ENCODE peak calls at places on chromosome 7, in six cellular contexts. O is left ventricle myocardium inferior, H is fibroblast of mammary gland, C is A549, Q is cardiac fibroblast, E is Panc1. U is an unnamed sample.

GRCh38 chr7:113945018-113945938 is 26.5 kb upstream of the PPP1R3A start:
- DNase-seq in O (no peak), Q (no peak), H (no peak), E (no peak), C (no peak), U (no peak)

GRCh38 chr7:50450691-50451051 is 521 bp upstream of the FIGNL1 start:
- DNase-seq in C (peak; percentile 22), H (no peak), E (no peak), Q (no peak), O (peak; percentile 23), U (no peak)

GRCh38 chr7:68542831-68543230 is 1055.4 kb upstream of the AUTS2 start:
- DNase-seq in H (no peak), E (no peak), C (no peak), Q (no peak), O (no peak), U (no peak)

GRCh38 chr7:127911968-127912511 is 119.2 kb downstream of the LRRC4 start:
- DNase-seq in Q (no peak), E (no peak), H (no peak), C (no peak), O (no peak), U (no peak)

GRCh38 chr7:91082038-91082437 is 182.2 kb upstream of the FZD1 start:
- DNase-seq in H (peak; percentile 51), C (no peak), E (no peak), O (no peak), Q (peak; percentile 64), U (peak; percentile 62)

GRCh38 chr7:95847061-95847460 is 74.7 kb downstream of the DYNC1I1 start:
- DNase-seq in O (no peak), Q (no peak), C (no peak), E (no peak), H (no peak), U (no peak)

GRCh38 chr7:99104631-99105030 is 39.3 kb downstream of the SMURF1 start:
- DNase-seq in E (no peak), C (no peak), O (no peak), Q (no peak), H (no peak), U (no peak)

GRCh38 chr7:100867040-100867795 is at the start of gene TRIP6:
- DNase-seq in Q (peak; percentile 95), O (peak; percentile 88), E (no peak), H (peak; percentile 94), C (peak; percentile 79), U (peak; percentile 93)

GRCh38 chr7:121547341-121548092 is 151.4 kb upstream of the FAM3C start:
- DNase-seq in C (peak; percentile 66), H (peak; percentile 77), Q (peak; percentile 84), O (no peak), E (no peak), U (peak; percentile 79)

GRCh38 chr7:139930286-139930965 is 101.4 kb downstream of the TBXAS1 start:
- DNase-seq in O (no peak), Q (peak; percentile 26), H (no peak), E (no peak), C (no peak), U (peak; percentile 36)

GRCh38 chr7:135414850-135415439 is 95.0 kb downstream of the CNOT4 start:
- DNase-seq in Q (peak; percentile 80), C (peak; percentile 83), O (no peak), E (peak; percentile 45), H (peak; percentile 75), U (peak; percentile 76)

GRCh38 chr7:128415217-128415785 is 5.5 kb upstream of the IMPDH1 start:
- DNase-seq in E (no peak), Q (no peak), O (no peak), C (no peak), H (no peak), U (no peak)

GRCh38 chr7:26653430-26653911 is 210.9 kb downstream of the SKAP2 start:
- DNase-seq in C (no peak), H (peak; percentile 7), O (no peak), Q (peak; percentile 5), E (no peak), U (no peak)

GRCh38 chr7:150514748-150515222 is at the start of gene GIMAP7:
- DNase-seq in C (no peak), E (no peak), O (no peak), H (no peak), Q (no peak), U (no peak)

GRCh38 chr7:70619130-70619529 is 512.8 kb upstream of the GALNT17 start:
- DNase-seq in O (no peak), E (no peak), H (no peak), C (no peak), Q (no peak), U (no peak)

GRCh38 chr7:5237286-5237685 is 45.5 kb upstream of the SLC29A4 start:
- DNase-seq in O (peak; percentile 81), C (no peak), H (peak; percentile 36), Q (peak; percentile 75), E (no peak), U (peak; percentile 67)

GRCh38 chr7:136086712-136087111 is 109.6 kb upstream of the MTPN start:
- DNase-seq in C (peak; percentile 76), O (no peak), E (peak; percentile 30), H (peak; percentile 86), Q (peak; percentile 94), U (peak; percentile 82)

GRCh38 chr7:28065308-28065707 is 115.3 kb downstream of the JAZF1 start:
- DNase-seq in E (no peak), Q (peak; percentile 64), H (peak; percentile 83), O (no peak), C (no peak), U (peak; percentile 95)

GRCh38 chr7:159024280-159024951 is 120.3 kb downstream of the VIPR2 start:
- DNase-seq in E (no peak), H (no peak), C (no peak), O (no peak), Q (no peak), U (no peak)

GRCh38 chr7:40268836-40269235 is 134.0 kb downstream of the SUGCT start:
- DNase-seq in E (no peak), C (no peak), H (no peak), O (no peak), Q (no peak), U (no peak)

GRCh38 chr7:129774359-129774758 is 162.8 kb downstream of the NRF1 start:
- DNase-seq in O (no peak), E (no peak), H (no peak), C (no peak), Q (no peak), U (no peak)
- TF ChIP-seq CTCF in O (no peak), E (no peak), H (no peak), C (no peak), Q (no peak), U (no peak)

GRCh38 chr7:37322831-37323230 is 125.8 kb downstream of the ELMO1 start:
- DNase-seq in H (no peak), O (no peak), Q (no peak), C (no peak), E (no peak), U (no peak)

GRCh38 chr7:37320140-37320839 is 128.4 kb downstream of the ELMO1 start:
- DNase-seq in H (no peak), E (no peak), C (peak; percentile 12), Q (no peak), O (no peak), U (no peak)

GRCh38 chr7:37320840-37321468 is 127.7 kb downstream of the ELMO1 start:
- DNase-seq in E (no peak), C (peak; percentile 25), Q (peak; percentile 6), H (peak; percentile 5), O (no peak), U (no peak)

GRCh38 chr7:37315752-37316711 is 132.6 kb downstream of the ELMO1 start:
- DNase-seq in E (no peak), H (peak; percentile 11), Q (peak; percentile 16), C (no peak), O (no peak), U (peak; percentile 5)

DNA sequence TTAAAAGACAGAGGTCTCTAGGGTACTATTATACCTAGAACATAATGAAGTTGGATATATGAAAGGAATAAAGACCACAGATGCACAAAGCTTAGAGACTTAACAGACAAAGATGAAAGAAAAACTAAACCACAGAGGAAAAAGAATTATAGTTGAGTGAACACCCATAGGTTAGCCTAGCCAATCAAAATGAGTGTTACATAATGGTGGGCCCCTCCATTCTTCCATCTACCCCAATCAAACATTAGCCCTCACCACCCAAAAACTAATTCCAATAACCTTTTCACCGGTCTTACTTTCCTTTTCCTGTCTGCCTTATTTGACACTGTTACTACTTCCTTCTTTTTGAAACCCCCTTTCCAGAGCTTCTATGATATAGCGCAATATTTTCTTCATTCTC is 130.1 kb downstream of the ELMO1 start:
- DNase-seq in Q (no peak), H (no peak), E (no peak), O (no peak), C (no peak), U (no peak)
- TF ChIP-seq CTCF in Q (no peak), H (no peak), E (no peak), O (no peak), C (no peak), U (no peak)

GRCh38 chr7:156038345-156038744 is 226.1 kb upstream of the SHH start:
- DNase-seq in E (no peak), H (no peak), C (no peak), O (no peak), Q (no peak), U (no peak)

GRCh38 chr7:156032973-156033372 is 220.7 kb upstream of the SHH start:
- DNase-seq in Q (no peak), H (no peak), C (no peak), E (no peak), O (no peak), U (no peak)

GRCh38 chr7:156031679-156032478 is 219.6 kb upstream of the SHH start:
- DNase-seq in O (no peak), Q (no peak), C (no peak), E (no peak), H (no peak), U (no peak)

GRCh38 chr7:156036153-156036552 is 223.9 kb upstream of the SHH start:
- DNase-seq in E (no peak), O (no peak), H (no peak), C (no peak), Q (no peak), U (no peak)

DNA sequence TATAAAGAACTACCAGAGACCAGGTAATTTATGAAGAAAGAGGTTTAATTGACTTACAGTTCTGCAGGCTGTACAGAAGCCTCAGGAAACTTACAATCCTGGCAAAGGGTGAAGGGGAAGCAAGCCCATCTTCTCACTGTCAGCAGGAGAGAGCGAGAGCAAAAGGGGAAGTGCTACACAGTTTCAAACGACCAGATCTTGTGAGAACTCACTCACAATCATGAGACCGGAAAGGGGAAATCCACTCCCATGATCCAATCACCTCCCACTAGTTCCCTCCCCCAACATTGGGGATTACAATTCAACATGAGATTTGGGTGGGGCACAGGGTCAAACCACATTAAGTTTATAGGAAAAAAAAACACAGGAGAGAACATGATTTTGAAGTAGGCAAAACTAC is 222.1 kb upstream of the SHH start:
- DNase-seq in C (no peak), H (no peak), O (no peak), E (no peak), Q (no peak), U (no peak)
- TF ChIP-seq CTCF in C (no peak), H (no peak), O (no peak), E (no peak), Q (no peak), U (no peak)

GRCh38 chr7:66076459-66077329 is 1.1 kb downstream of the ASL start:
- DNase-seq in C (peak; percentile 30), H (no peak), Q (no peak), E (no peak), O (no peak), U (no peak)

GRCh38 chr7:66078067-66078466 is 2.4 kb downstream of the ASL start:
- DNase-seq in E (no peak), Q (no peak), C (no peak), O (no peak), H (no peak), U (no peak)

GRCh38 chr7:66070222-66070621 is 5.4 kb upstream of the ASL start:
- DNase-seq in E (no peak), C (no peak), O (no peak), Q (no peak), H (peak; percentile 15), U (no peak)

GRCh38 chr7:66075590-66076458 is at the start of gene ASL:
- DNase-seq in C (peak; percentile 89), E (no peak), H (peak; percentile 81), Q (peak; percentile 92), O (peak; percentile 95), U (peak; percentile 90)
- TF ChIP-seq CTCF in C (no peak), E (no peak), H (no peak), Q (no peak), O (peak; percentile 6), U (no peak)

U was measured in fibroblast of villous mesenchyme.